ENCODE peak calls at places on chromosomes 11 and 22, in six cellular contexts. One of them, this sample, is unnamed.

GRCh38 chr11:33461726-33462125 is 204.5 kb downstream of the HIPK3 start:
- DNase-seq in HepG2: no peak
- DNase-seq in AG04450: no peak
- DNase-seq in Calu3: no peak
- DNase-seq in GM10248: no peak
- DNase-seq in esophagus muscularis mucosa: no peak
- DNase-seq in this sample: no peak

GRCh38 chr11:67507242-67507890 is 596 bp downstream of the CDK2AP2 start:
- DNase-seq in Calu3: no peak
- DNase-seq in AG04450: peak; percentile 29
- DNase-seq in GM10248: no peak
- DNase-seq in esophagus muscularis mucosa: no peak
- DNase-seq in HepG2: no peak
- DNase-seq in this sample: no peak

GRCh38 chr11:71282581-71283351 is 30.4 kb upstream of the SHANK2 start:
- DNase-seq in esophagus muscularis mucosa: no peak
- DNase-seq in AG04450: no peak
- DNase-seq in HepG2: peak; percentile 84
- DNase-seq in GM10248: no peak
- DNase-seq in Calu3: peak; percentile 76
- DNase-seq in this sample: no peak

GRCh38 chr11:68317147-68317785 is 4.9 kb downstream of the LRP5 start:
- DNase-seq in esophagus muscularis mucosa: no peak
- DNase-seq in GM10248: no peak
- DNase-seq in AG04450: no peak
- DNase-seq in Calu3: no peak
- DNase-seq in HepG2: no peak
- DNase-seq in this sample: no peak

GRCh38 chr11:14380947-14381555 is 22.1 kb upstream of the RRAS2 start:
- DNase-seq in Calu3: peak; percentile 67
- DNase-seq in AG04450: no peak
- DNase-seq in GM10248: peak; percentile 34
- DNase-seq in HepG2: peak; percentile 22
- DNase-seq in esophagus muscularis mucosa: no peak
- DNase-seq in this sample: no peak

GRCh38 chr11:120056301-120057027 is 81.4 kb downstream of the TRIM29 start:
- DNase-seq in esophagus muscularis mucosa: peak; percentile 91
- DNase-seq in HepG2: no peak
- DNase-seq in GM10248: no peak
- DNase-seq in Calu3: no peak
- DNase-seq in AG04450: no peak
- DNase-seq in this sample: no peak

GRCh38 chr11:130847517-130847916 is 68.8 kb downstream of the SNX19 start:
- DNase-seq in AG04450: peak; percentile 20
- DNase-seq in Calu3: peak; percentile 36
- DNase-seq in esophagus muscularis mucosa: no peak
- DNase-seq in HepG2: peak; percentile 9
- DNase-seq in GM10248: no peak
- DNase-seq in this sample: no peak

GRCh38 chr22:43862074-43862881 is at the start of gene SULT4A1:
- DNase-seq in esophagus muscularis mucosa: no peak
- DNase-seq in GM10248: no peak
- DNase-seq in AG04450: no peak
- DNase-seq in HepG2: no peak
- DNase-seq in Calu3: peak; percentile 63
- DNase-seq in this sample: no peak

GRCh38 chr11:122024278-122024677 is 91.7 kb downstream of the BLID start:
- DNase-seq in HepG2: no peak
- DNase-seq in esophagus muscularis mucosa: no peak
- DNase-seq in GM10248: no peak
- DNase-seq in Calu3: no peak
- DNase-seq in AG04450: no peak
- DNase-seq in this sample: no peak

GRCh38 chr11:84536456-84536855 is 1090.7 kb downstream of the DLG2 start:
- DNase-seq in HepG2: no peak
- DNase-seq in Calu3: no peak
- DNase-seq in AG04450: no peak
- DNase-seq in GM10248: no peak
- DNase-seq in esophagus muscularis mucosa: no peak
- DNase-seq in this sample: no peak

GRCh38 chr22:44341431-44342346 is 28.9 kb upstream of the SHISAL1 start:
- DNase-seq in Calu3: no peak
- DNase-seq in GM10248: no peak
- DNase-seq in esophagus muscularis mucosa: no peak
- DNase-seq in HepG2: no peak
- DNase-seq in AG04450: peak; percentile 32
- DNase-seq in this sample: no peak

GRCh38 chr11:43577566-43578264 is 102.8 kb upstream of the HSD17B12 start:
- DNase-seq in Calu3: no peak
- DNase-seq in HepG2: no peak
- DNase-seq in GM10248: no peak
- DNase-seq in AG04450: no peak
- DNase-seq in esophagus muscularis mucosa: no peak
- DNase-seq in this sample: no peak

GRCh38 chr22:20176421-20177060 is 25.7 kb upstream of the CCDC188 start:
- DNase-seq in AG04450: no peak
- DNase-seq in GM10248: no peak
- DNase-seq in Calu3: no peak
- DNase-seq in HepG2: no peak
- DNase-seq in esophagus muscularis mucosa: no peak
- DNase-seq in this sample: no peak

GRCh38 chr11:131638889-131639288 is 268.5 kb downstream of the NTM start:
- DNase-seq in HepG2: no peak
- DNase-seq in AG04450: no peak
- DNase-seq in esophagus muscularis mucosa: no peak
- DNase-seq in Calu3: no peak
- DNase-seq in GM10248: no peak
- DNase-seq in this sample: no peak

GRCh38 chr22:46618667-46619066 is 1.5 kb upstream of the GRAMD4 start:
- DNase-seq in GM10248: no peak
- DNase-seq in Calu3: no peak
- DNase-seq in AG04450: no peak
- DNase-seq in esophagus muscularis mucosa: no peak
- DNase-seq in HepG2: no peak
- DNase-seq in this sample: no peak

GRCh38 chr11:126345759-126346585 is 9.5 kb upstream of the ST3GAL4 start:
- DNase-seq in GM10248: no peak
- DNase-seq in esophagus muscularis mucosa: no peak
- DNase-seq in Calu3: peak; percentile 43
- DNase-seq in HepG2: no peak
- DNase-seq in AG04450: no peak
- DNase-seq in this sample: no peak

GRCh38 chr22:43270314-43270908 is 72.8 kb downstream of the SCUBE1 start:
- DNase-seq in GM10248: peak; percentile 48
- DNase-seq in Calu3: peak; percentile 19
- DNase-seq in AG04450: no peak
- DNase-seq in esophagus muscularis mucosa: no peak
- DNase-seq in HepG2: peak; percentile 69
- DNase-seq in this sample: peak; percentile 45

GRCh38 chr11:62069374-62069773 is 54.4 kb upstream of the INCENP start:
- DNase-seq in Calu3: no peak
- DNase-seq in GM10248: no peak
- DNase-seq in AG04450: no peak
- DNase-seq in HepG2: no peak
- DNase-seq in esophagus muscularis mucosa: no peak
- DNase-seq in this sample: no peak

GRCh38 chr22:20566420-20567260 is 59.2 kb downstream of the MED15 start:
- DNase-seq in AG04450: no peak
- DNase-seq in GM10248: no peak
- DNase-seq in esophagus muscularis mucosa: no peak
- DNase-seq in HepG2: no peak
- DNase-seq in Calu3: no peak
- DNase-seq in this sample: no peak

GRCh38 chr11:73229321-73230275 is 11.5 kb downstream of the P2RY2 start:
- DNase-seq in GM10248: no peak
- DNase-seq in HepG2: no peak
- DNase-seq in esophagus muscularis mucosa: no peak
- DNase-seq in AG04450: no peak
- DNase-seq in Calu3: no peak
- DNase-seq in this sample: peak; percentile 10

GRCh38 chr22:27100789-27101188 is 443.4 kb downstream of the MIAT start:
- DNase-seq in GM10248: no peak
- DNase-seq in HepG2: no peak
- DNase-seq in Calu3: peak; percentile 47
- DNase-seq in esophagus muscularis mucosa: no peak
- DNase-seq in AG04450: no peak
- DNase-seq in this sample: no peak

GRCh38 chr11:17721242-17721999 is 2.0 kb downstream of the MYOD1 start:
- DNase-seq in AG04450: no peak
- DNase-seq in HepG2: no peak
- DNase-seq in esophagus muscularis mucosa: no peak
- DNase-seq in GM10248: no peak
- DNase-seq in Calu3: no peak
- DNase-seq in this sample: no peak

GRCh38 chr11:3222941-3223905 is 4.6 kb upstream of the MRGPRG start:
- DNase-seq in HepG2: no peak
- DNase-seq in AG04450: no peak
- DNase-seq in esophagus muscularis mucosa: no peak
- DNase-seq in Calu3: no peak
- DNase-seq in GM10248: no peak
- DNase-seq in this sample: peak; percentile 21

GRCh38 chr22:41598081-41598480 is 8.4 kb upstream of the PMM1 start:
- DNase-seq in esophagus muscularis mucosa: no peak
- DNase-seq in Calu3: no peak
- DNase-seq in HepG2: no peak
- DNase-seq in AG04450: no peak
- DNase-seq in GM10248: no peak
- DNase-seq in this sample: no peak

GRCh38 chr22:24506802-24507438 is 11.8 kb downstream of the UPB1 start:
- DNase-seq in esophagus muscularis mucosa: no peak
- DNase-seq in Calu3: peak; percentile 13
- DNase-seq in HepG2: peak; percentile 75
- DNase-seq in GM10248: no peak
- DNase-seq in AG04450: no peak
- DNase-seq in this sample: no peak

GRCh38 chr11:75450236-75450635 is 17.2 kb upstream of the KLHL35 start:
- DNase-seq in esophagus muscularis mucosa: no peak
- DNase-seq in HepG2: no peak
- DNase-seq in GM10248: no peak
- DNase-seq in AG04450: no peak
- DNase-seq in Calu3: no peak
- DNase-seq in this sample: no peak

GRCh38 chr11:75449776-75450175 is 16.8 kb upstream of the KLHL35 start:
- DNase-seq in HepG2: no peak
- DNase-seq in esophagus muscularis mucosa: no peak
- DNase-seq in Calu3: no peak
- DNase-seq in GM10248: no peak
- DNase-seq in AG04450: no peak
- DNase-seq in this sample: no peak

GRCh38 chr11:75453916-75454655 is 21.1 kb upstream of the KLHL35 start:
- DNase-seq in Calu3: no peak
- DNase-seq in HepG2: no peak
- DNase-seq in GM10248: no peak
- DNase-seq in esophagus muscularis mucosa: no peak
- DNase-seq in AG04450: peak; percentile 32
- DNase-seq in this sample: no peak

GRCh38 chr11:75449271-75449670 is 16.3 kb upstream of the KLHL35 start:
- DNase-seq in Calu3: no peak
- DNase-seq in esophagus muscularis mucosa: no peak
- DNase-seq in AG04450: no peak
- DNase-seq in GM10248: no peak
- DNase-seq in HepG2: no peak
- DNase-seq in this sample: no peak

GRCh38 chr11:75450826-75451783 is 18.1 kb upstream of the KLHL35 start:
- DNase-seq in esophagus muscularis mucosa: no peak
- DNase-seq in HepG2: no peak
- DNase-seq in GM10248: peak; percentile 46
- DNase-seq in Calu3: peak; percentile 49
- DNase-seq in AG04450: no peak
- DNase-seq in this sample: peak; percentile 48
- TF ChIP-seq CTCF in esophagus muscularis mucosa: peak; percentile 49
- TF ChIP-seq CTCF in HepG2: peak; percentile 80
- TF ChIP-seq CTCF in GM10248: peak; percentile 25
- TF ChIP-seq CTCF in Calu3: peak; percentile 81
- TF ChIP-seq CTCF in AG04450: peak; percentile 49
- TF ChIP-seq CTCF in this sample: peak; percentile 61

GRCh38 chr22:37640591-37641250 is 1.3 kb downstream of the SH3BP1 start:
- DNase-seq in esophagus muscularis mucosa: no peak
- DNase-seq in Calu3: no peak
- DNase-seq in AG04450: no peak
- DNase-seq in HepG2: no peak
- DNase-seq in GM10248: no peak
- DNase-seq in this sample: no peak
- TF ChIP-seq CTCF in esophagus muscularis mucosa: no peak
- TF ChIP-seq CTCF in Calu3: no peak
- TF ChIP-seq CTCF in AG04450: no peak
- TF ChIP-seq CTCF in HepG2: peak; percentile 62
- TF ChIP-seq CTCF in GM10248: no peak
- TF ChIP-seq CTCF in this sample: no peak

GRCh38 chr11:5291207-5291838 is 10.4 kb downstream of the OR51B4 start:
- DNase-seq in GM10248: peak; percentile 40
- DNase-seq in AG04450: no peak
- DNase-seq in Calu3: peak; percentile 5
- DNase-seq in esophagus muscularis mucosa: no peak
- DNase-seq in HepG2: peak; percentile 7
- DNase-seq in this sample: peak; percentile 59
- TF ChIP-seq CTCF in GM10248: peak; percentile 43
- TF ChIP-seq CTCF in AG04450: peak; percentile 73
- TF ChIP-seq CTCF in Calu3: peak; percentile 52
- TF ChIP-seq CTCF in esophagus muscularis mucosa: peak; percentile 29
- TF ChIP-seq CTCF in HepG2: peak; percentile 31
- TF ChIP-seq CTCF in this sample: peak; percentile 67

GRCh38 chr11:1338201-1339065 is 29.0 kb upstream of the TOLLIP start:
- DNase-seq in AG04450: no peak
- DNase-seq in HepG2: no peak
- DNase-seq in Calu3: no peak
- DNase-seq in esophagus muscularis mucosa: peak; percentile 86
- DNase-seq in GM10248: no peak
- DNase-seq in this sample: no peak
- TF ChIP-seq CTCF in AG04450: no peak
- TF ChIP-seq CTCF in HepG2: no peak
- TF ChIP-seq CTCF in Calu3: no peak
- TF ChIP-seq CTCF in esophagus muscularis mucosa: no peak
- TF ChIP-seq CTCF in GM10248: no peak
- TF ChIP-seq CTCF in this sample: no peak